ENCODE peak calls at places on chromosomes 4 and X, in six cellular contexts. M is GM12878, A is K562, Y is SK-N-SH, K is HCT116, D is HepG2. I is an unnamed sample.

GRCh38 chrX:57951666-57952319 is 41.5 kb upstream of the ZXDA start:
- DNase-seq in M (no peak), A (no peak), Y (no peak), K (no peak), D (no peak), I (no peak)

GRCh38 chrX:153844509-153845082 is 14.3 kb upstream of the PDZD4 start:
- DNase-seq in M (no peak), A (no peak), Y (no peak), K (no peak), D (no peak), I (no peak)

GRCh38 chr4:103424853-103425252 is 226.7 kb upstream of the CENPE start:
- DNase-seq in M (no peak), A (no peak), Y (no peak), K (no peak), D (peak; percentile 71), I (no peak)

GRCh38 chr4:119894650-119895208 is 171.9 kb downstream of the MAD2L1 start:
- DNase-seq in M (no peak), A (no peak), Y (no peak), K (no peak), D (no peak), I (no peak)

GRCh38 chr4:54085284-54085683 is 14.7 kb upstream of the GSX2 start:
- DNase-seq in M (no peak), A (no peak), Y (no peak), K (no peak), D (peak; percentile 91), I (no peak)

GRCh38 chr4:74114234-74114633 is 15.2 kb upstream of the CXCL2 start:
- DNase-seq in M (no peak), A (no peak), Y (no peak), K (no peak), D (no peak), I (no peak)

GRCh38 chrX:51494409-51494808 is 2.0 kb downstream of the NUDT11 start:
- DNase-seq in M (no peak), A (no peak), Y (no peak), K (no peak), D (no peak), I (no peak)

GRCh38 chr4:48329976-48330375 is 11.4 kb upstream of the SLAIN2 start:
- DNase-seq in M (no peak), A (no peak), Y (no peak), K (no peak), D (no peak), I (no peak)

GRCh38 chr4:149344436-149344835 is 471.2 kb downstream of the IQCM start:
- DNase-seq in M (no peak), A (no peak), Y (no peak), K (no peak), D (no peak), I (no peak)

GRCh38 chr4:150136036-150136435 is 57.8 kb downstream of the DCLK2 start:
- DNase-seq in M (no peak), A (no peak), Y (no peak), K (no peak), D (no peak), I (no peak)

GRCh38 chrX:53494427-53494826 is 60.3 kb upstream of the HSD17B10 start:
- DNase-seq in M (no peak), A (no peak), Y (peak; percentile 17), K (no peak), D (no peak), I (peak; percentile 30)

GRCh38 chrX:46268429-46268828 is 276.8 kb downstream of the ZNF674 start:
- DNase-seq in M (no peak), A (no peak), Y (no peak), K (peak; percentile 62), D (peak; percentile 11), I (no peak)

GRCh38 chrX:110284159-110284558 is 33.7 kb downstream of the AMMECR1 start:
- DNase-seq in M (no peak), A (no peak), Y (no peak), K (no peak), D (no peak), I (peak; percentile 1)

GRCh38 chr4:20889901-20890300 is 189.6 kb downstream of the PACRGL start:
- DNase-seq in M (no peak), A (no peak), Y (no peak), K (no peak), D (no peak), I (no peak)

GRCh38 chr4:189090174-189090814 is 850.4 kb upstream of the FRG1 start:
- DNase-seq in M (no peak), A (no peak), Y (peak; percentile 40), K (peak; percentile 19), D (peak; percentile 1), I (peak; percentile 13)

GRCh38 chr4:107183155-107183774 is 147.2 kb upstream of the DKK2 start:
- DNase-seq in M (peak; percentile 3), A (peak; percentile 27), Y (peak; percentile 44), K (peak; percentile 55), D (peak; percentile 67), I (peak; percentile 23)

GRCh38 chr4:184356366-184356765 is 118.0 kb downstream of the IRF2 start:
- DNase-seq in M (no peak), A (no peak), Y (no peak), K (no peak), D (no peak), I (no peak)

GRCh38 chr4:829291-829690 is 3.4 kb upstream of the CPLX1 start:
- DNase-seq in M (no peak), A (no peak), Y (no peak), K (no peak), D (no peak), I (no peak)

GRCh38 chrX:76183289-76184057 is 10.6 kb downstream of the PBDC1 start:
- DNase-seq in M (no peak), A (no peak), Y (no peak), K (no peak), D (peak; percentile 59), I (no peak)

GRCh38 chrX:87516716-87517115 is 886 bp upstream of the KLHL4 start:
- DNase-seq in M (no peak), A (no peak), Y (no peak), K (no peak), D (no peak), I (no peak)

GRCh38 chr4:53638919-53639318 is 47.6 kb upstream of the LNX1 start:
- DNase-seq in M (no peak), A (no peak), Y (no peak), K (no peak), D (no peak), I (no peak)

GRCh38 chr4:51995647-51996046 is 24.5 kb downstream of the LRRC66 start:
- DNase-seq in M (no peak), A (no peak), Y (no peak), K (no peak), D (no peak), I (no peak)

GRCh38 chr4:30461218-30461617 is 259.0 kb upstream of the PCDH7 start:
- DNase-seq in M (peak; percentile 19), A (no peak), Y (no peak), K (no peak), D (no peak), I (no peak)

GRCh38 chrX:154440623-154441357 is 3.2 kb upstream of the FAM50A start:
- DNase-seq in M (no peak), A (no peak), Y (no peak), K (no peak), D (no peak), I (no peak)

GRCh38 chrX:52031371-52031770 is 37.6 kb downstream of the MAGED4B start:
- DNase-seq in M (no peak), A (no peak), Y (no peak), K (no peak), D (no peak), I (no peak)

GRCh38 chr4:159212675-159213297 is 109.9 kb downstream of the RAPGEF2 start:
- DNase-seq in M (no peak), A (no peak), Y (no peak), K (no peak), D (no peak), I (no peak)

GRCh38 chr4:5758741-5759140 is 47.7 kb downstream of the EVC start:
- DNase-seq in M (peak; percentile 37), A (no peak), Y (no peak), K (peak; percentile 77), D (no peak), I (no peak)

GRCh38 chrX:50876551-50876950 is 34.0 kb upstream of the BMP15 start:
- DNase-seq in M (no peak), A (no peak), Y (no peak), K (no peak), D (no peak), I (no peak)

GRCh38 chrX:53456254-53456653 is 22.1 kb upstream of the HSD17B10 start:
- DNase-seq in M (no peak), A (no peak), Y (no peak), K (no peak), D (no peak), I (no peak)

GRCh38 chrX:69109706-69110635 is 55.3 kb downstream of the PJA1 start:
- DNase-seq in M (no peak), A (peak; percentile 23), Y (no peak), K (peak; percentile 28), D (no peak), I (peak; percentile 52)

GRCh38 chr4:42282081-42282901 is 115.0 kb upstream of the SHISA3 start:
- DNase-seq in M (peak; percentile 33), A (peak; percentile 59), Y (peak; percentile 81), K (peak; percentile 76), D (peak; percentile 65), I (peak; percentile 79)

GRCh38 chrX:65522739-65523372 is 11.7 kb downstream of the LAS1L start:
- DNase-seq in M (no peak), A (no peak), Y (no peak), K (no peak), D (no peak), I (no peak)

GRCh38 chr4:53545942-53546581 is 45.2 kb downstream of the LNX1 start:
- DNase-seq in M (no peak), A (no peak), Y (no peak), K (no peak), D (no peak), I (no peak)

DNA sequence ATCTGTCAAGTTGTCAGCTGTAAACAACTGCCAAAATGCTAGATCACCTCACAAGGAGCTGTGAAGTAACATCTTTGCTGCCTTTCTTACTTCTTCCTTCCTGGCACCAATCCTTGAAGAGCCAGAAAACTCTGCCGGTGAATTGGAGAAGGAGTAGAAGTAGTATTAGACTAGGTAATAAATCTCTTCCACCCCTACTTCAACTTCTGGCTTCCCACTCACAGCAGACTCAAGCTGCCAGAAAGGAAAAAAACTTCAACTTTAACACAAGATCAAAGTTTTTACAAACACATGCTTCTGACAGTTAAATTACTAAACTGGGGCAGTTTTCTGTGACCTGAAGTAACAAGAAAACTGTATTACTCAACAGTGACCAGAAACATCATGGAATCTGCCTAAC is 164.7 kb upstream of the SLC7A11 start:
- DNase-seq in M (no peak), A (no peak), Y (no peak), K (no peak), D (no peak), I (no peak)
- H3K4me3 ChIP-seq in M (no peak overlapping the region), A (no peak overlapping the region), Y (no peak overlapping the region), K (no peak overlapping the region), D (no peak overlapping the region), I (no peak overlapping the region)

GRCh38 chr4:139557506-139558110 is 1.6 kb upstream of the SETD7 start:
- DNase-seq in M (no peak), A (no peak), Y (no peak), K (no peak), D (no peak), I (no peak)
- TF ChIP-seq YY1 in M (no peak), A (no peak), Y (no peak), K (no peak), D (no peak), I (no peak)

GRCh38 chrX:14235004-14235403 is 205.3 kb upstream of the GEMIN8 start:
- DNase-seq in M (no peak), A (no peak), Y (no peak), K (peak; percentile 3), D (no peak), I (peak; percentile 5)
- H3K4me3 ChIP-seq in M (no peak overlapping the region), A (no peak overlapping the region), Y (no peak overlapping the region), K (no peak overlapping the region), D (no peak overlapping the region), I (no peak overlapping the region)

GRCh38 chrX:56600141-56600540 is 36.7 kb downstream of the UBQLN2 start:
- DNase-seq in M (no peak), A (no peak), Y (no peak), K (no peak), D (peak; percentile 12), I (no peak)
- TF ChIP-seq YY1 in M (no peak), A (no peak), Y (no peak), K (no peak), D (no peak), I (no peak)